ENCODE peak calls at places on chromosomes 13 and 19, in five cellular contexts. Q, H, B, F and A are unnamed samples.

GRCh38 chr13:83879431-83880171 is 2.7 kb downstream of the SLITRK1 start:
- DNase-seq in Q (no peak), H (no peak), B (no peak), F (no peak), A (no peak)

GRCh38 chr19:37969695-37970094 is 62.7 kb downstream of the SIPA1L3 start:
- DNase-seq in Q (no peak), H (no peak), B (no peak), F (no peak), A (no peak)

GRCh38 chr13:24684600-24684998 is 4.4 kb downstream of the ATP12A start:
- DNase-seq in Q (no peak), H (no peak), B (no peak), F (no peak), A (no peak)

GRCh38 chr19:16628984-16629691 is 1.1 kb upstream of the MED26 start:
- DNase-seq in Q (peak), H (no peak), B (no peak), F (no peak), A (no peak)

GRCh38 chr13:99287544-99287943 is 19.7 kb downstream of the GPR183 start:
- DNase-seq in Q (no peak), H (no peak), B (no peak), F (no peak), A (no peak)

GRCh38 chr19:52658595-52658994 is 20.4 kb upstream of the ZNF83 start:
- DNase-seq in Q (no peak), H (no peak), B (no peak), F (no peak), A (no peak)

GRCh38 chr13:98507060-98507797 is 69.7 kb downstream of the STK24 start:
- DNase-seq in Q (no peak), H (no peak), B (no peak), F (no peak), A (no peak)

GRCh38 chr13:63088226-63088625 is 1672.6 kb upstream of the PCDH20 start:
- DNase-seq in Q (no peak), H (no peak), B (no peak), F (no peak), A (no peak)

GRCh38 chr19:48230555-48231129 is 25.1 kb downstream of the CARD8 start:
- DNase-seq in Q (no peak), H (no peak), B (no peak), F (no peak), A (no peak)

GRCh38 chr19:35742121-35742724 is at the start of gene IGFLR1:
- DNase-seq in Q (peak), H (peak), B (no peak), F (peak), A (no peak)

GRCh38 chr19:33868076-33868735 is 71.5 kb downstream of the KCTD15 start:
- DNase-seq in Q (no peak), H (no peak), B (no peak), F (no peak), A (peak)

GRCh38 chr13:90867336-90867683 is 480.2 kb upstream of the MIR17HG start:
- DNase-seq in Q (no peak), H (no peak), B (no peak), F (no peak), A (peak)

GRCh38 chr13:94677799-94678198 is 34.5 kb downstream of the SOX21 start:
- DNase-seq in Q (no peak), H (no peak), B (no peak), F (no peak), A (no peak)

GRCh38 chr13:24052547-24052981 is 108.0 kb upstream of the SPATA13 start:
- DNase-seq in Q (no peak), H (no peak), B (no peak), F (no peak), A (no peak)

GRCh38 chr19:11463391-11463790 is 17.5 kb downstream of the ELAVL3 start:
- DNase-seq in Q (peak), H (no peak), B (no peak), F (no peak), A (no peak)

GRCh38 chr19:35908010-35908441 is at the start of gene TYROBP:
- DNase-seq in Q (no peak), H (no peak), B (no peak), F (no peak), A (no peak)

GRCh38 chr13:107375701-107376350 is 807.9 kb upstream of the ARGLU1 start:
- DNase-seq in Q (no peak), H (no peak), B (no peak), F (no peak), A (no peak)

GRCh38 chr19:14440049-14440448 is 6.9 kb downstream of the PKN1 start:
- DNase-seq in Q (peak), H (peak), B (no peak), F (peak), A (no peak)

GRCh38 chr13:64591981-64592380 is 2638.2 kb downstream of the PCDH9 start:
- DNase-seq in Q (no peak), H (no peak), B (no peak), F (no peak), A (no peak)

GRCh38 chr19:46605356-46605821 is 4.3 kb downstream of the CALM3 start:
- DNase-seq in Q (no peak), H (no peak), B (no peak), F (no peak), A (no peak)

GRCh38 chr19:18961767-18962423 is 20.9 kb upstream of the HOMER3 start:
- DNase-seq in Q (no peak), H (no peak), B (no peak), F (no peak), A (no peak)

GRCh38 chr13:110813646-110814624 is 100.4 kb downstream of the ING1 start:
- DNase-seq in Q (no peak), H (no peak), B (no peak), F (no peak), A (no peak)

GRCh38 chr13:39410089-39410901 is 192.7 kb downstream of the LHFPL6 start:
- DNase-seq in Q (no peak), H (no peak), B (no peak), F (no peak), A (no peak)

GRCh38 chr19:5479958-5480357 is 24.7 kb downstream of the ZNRF4 start:
- DNase-seq in Q (no peak), H (no peak), B (no peak), F (no peak), A (no peak)

GRCh38 chr19:19606021-19606420 is 12.5 kb downstream of the PBX4 start:
- DNase-seq in Q (peak), H (no peak), B (no peak), F (no peak), A (no peak)

GRCh38 chr13:96822900-96823299 is 171.4 kb downstream of the OXGR1 start:
- DNase-seq in Q (no peak), H (no peak), B (no peak), F (no peak), A (no peak)

GRCh38 chr13:113545931-113546516 is 38.5 kb upstream of the TFDP1 start:
- DNase-seq in Q (no peak), H (no peak), B (no peak), F (no peak), A (peak)

GRCh38 chr19:54207908-54208783 is 7.5 kb downstream of the RPS9 start:
- DNase-seq in Q (no peak), H (peak), B (peak), F (no peak), A (no peak)

GRCh38 chr19:55640577-55641375 is at the start of gene ZNF580:
- DNase-seq in Q (peak), H (no peak), B (no peak), F (peak), A (no peak)

GRCh38 chr19:29121684-29122083 is 91.3 kb downstream of the UQCRFS1 start:
- DNase-seq in Q (no peak), H (no peak), B (no peak), F (no peak), A (no peak)

GRCh38 chr19:28920269-28921066 is 292.5 kb downstream of the UQCRFS1 start:
- DNase-seq in Q (no peak), H (no peak), B (no peak), F (no peak), A (no peak)